ENCODE peak calls at places on chromosomes 7 and 10, in eight cellular contexts. T is IMR-90, A is AG09309, U is brain microvascular endothelial cell, N is H9, E is hepatocyte, C is choroid plexus epithelial cell, S is AG04449. B is an unnamed sample.

GRCh38 chr10:19925064-19925463 is 108.8 kb downstream of the PLXDC2 start:
- DNase-seq in T (no peak), A (no peak), U (no peak), N (no peak), E (no peak), C (no peak), S (no peak), B (no peak)

GRCh38 chr10:66714741-66715140 is 211.1 kb upstream of the LRRTM3 start:
- DNase-seq in T (peak; percentile 28), A (no peak), U (no peak), N (no peak), E (no peak), C (peak; percentile 14), S (no peak), B (no peak)

GRCh38 chr10:132336064-132336746 is 4.2 kb downstream of the LRRC27 start:
- DNase-seq in T (no peak), A (no peak), U (no peak), N (no peak), E (no peak), C (no peak), S (no peak), B (no peak)

GRCh38 chr10:115968236-115968635 is 304.8 kb downstream of the GFRA1 start:
- DNase-seq in T (no peak), A (no peak), U (no peak), N (no peak), E (no peak), C (no peak), S (no peak), B (no peak)

GRCh38 chr7:135281363-135281949 is 47.8 kb downstream of the STRA8 start:
- DNase-seq in T (peak; percentile 87), A (peak; percentile 69), U (peak; percentile 78), N (peak; percentile 77), E (peak; percentile 93), C (peak; percentile 95), S (peak; percentile 45), B (peak; percentile 80)

GRCh38 chr7:46291064-46291463 is 370.0 kb upstream of the IGFBP3 start:
- DNase-seq in T (peak; percentile 54), A (no peak), U (peak; percentile 47), N (no peak), E (peak; percentile 45), C (peak; percentile 39), S (no peak), B (peak; percentile 15)

GRCh38 chr7:26709210-26709990 is 155.0 kb downstream of the SKAP2 start:
- DNase-seq in T (no peak), A (no peak), U (no peak), N (no peak), E (no peak), C (no peak), S (no peak), B (no peak)

GRCh38 chr7:71077743-71078476 is 54.0 kb upstream of the GALNT17 start:
- DNase-seq in T (no peak), A (no peak), U (no peak), N (no peak), E (no peak), C (no peak), S (no peak), B (no peak)

GRCh38 chr7:65972976-65973375 is 9.0 kb downstream of the GUSB start:
- DNase-seq in T (no peak), A (no peak), U (no peak), N (no peak), E (no peak), C (no peak), S (no peak), B (no peak)

GRCh38 chr7:158266817-158267736 is 320.5 kb downstream of the PTPRN2 start:
- DNase-seq in T (no peak), A (no peak), U (no peak), N (no peak), E (no peak), C (no peak), S (no peak), B (no peak)

GRCh38 chr10:13613519-13613918 is 26.8 kb downstream of the PRPF18 start:
- DNase-seq in T (peak; percentile 68), A (peak; percentile 4), U (peak; percentile 52), N (no peak), E (peak; percentile 43), C (peak; percentile 79), S (no peak), B (no peak)

GRCh38 chr7:33933611-33934281 is 28.4 kb downstream of the BMPER start:
- DNase-seq in T (peak; percentile 92), A (peak; percentile 67), U (peak; percentile 80), N (no peak), E (no peak), C (peak; percentile 49), S (peak; percentile 69), B (no peak)

GRCh38 chr7:149422914-149423285 is 38.0 kb downstream of the ZNF777 start:
- DNase-seq in T (no peak), A (no peak), U (no peak), N (peak; percentile 56), E (no peak), C (no peak), S (no peak), B (no peak)

GRCh38 chr10:66836057-66836456 is 89.8 kb upstream of the LRRTM3 start:
- DNase-seq in T (peak; percentile 81), A (peak; percentile 8), U (peak; percentile 73), N (no peak), E (peak; percentile 65), C (peak; percentile 60), S (peak; percentile 59), B (no peak)

GRCh38 chr10:117548191-117548668 is 5.7 kb downstream of the EMX2 start:
- DNase-seq in T (no peak), A (no peak), U (no peak), N (no peak), E (no peak), C (no peak), S (no peak), B (peak; percentile 27)

GRCh38 chr7:132004528-132004927 is 448.1 kb upstream of the PODXL start:
- DNase-seq in T (no peak), A (no peak), U (no peak), N (peak; percentile 34), E (peak; percentile 51), C (peak; percentile 7), S (no peak), B (no peak)

DNA sequence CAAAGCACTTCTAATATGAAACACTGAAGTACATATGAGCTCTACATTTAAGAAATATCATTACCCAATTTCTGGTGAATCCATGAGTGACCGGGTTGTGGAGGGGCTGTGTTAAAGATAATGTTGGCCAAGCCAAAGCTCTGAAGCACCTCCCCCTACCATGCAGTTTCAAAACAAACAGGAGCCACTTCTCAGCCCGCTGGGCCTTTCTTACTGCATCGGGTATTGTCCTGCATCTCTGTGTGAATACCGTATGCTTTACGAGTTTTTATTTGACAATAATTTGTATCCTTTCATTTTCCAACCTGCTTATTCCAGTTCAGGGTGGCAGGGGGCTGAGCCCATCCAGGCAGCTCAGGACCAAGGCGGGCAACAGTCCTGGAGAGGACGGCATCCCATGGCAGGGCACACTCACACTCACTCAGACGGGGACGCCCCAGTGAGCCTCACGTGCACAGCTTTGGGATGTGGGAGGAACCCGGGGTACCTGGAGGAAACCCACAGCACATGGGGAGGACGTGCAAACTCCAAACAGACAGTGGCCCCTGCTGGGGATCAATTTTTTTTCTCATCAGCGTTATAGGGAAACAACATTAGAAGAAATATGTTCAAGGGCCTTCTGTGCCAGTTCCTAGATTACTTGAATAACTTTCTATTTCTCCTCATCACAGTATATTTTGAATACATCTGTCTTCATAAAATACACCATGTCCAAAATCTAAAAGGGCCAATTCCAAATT is 1.9 kb downstream of the RNF32 start:
- DNase-seq in T (no peak), A (no peak), U (no peak), N (no peak), E (no peak), C (no peak), S (no peak), B (no peak)
- TF ChIP-seq CTCF in T (no peak), A (no peak), U (no peak), N (no peak), E (no peak), C (no peak), S (no peak), B (no peak)

DNA sequence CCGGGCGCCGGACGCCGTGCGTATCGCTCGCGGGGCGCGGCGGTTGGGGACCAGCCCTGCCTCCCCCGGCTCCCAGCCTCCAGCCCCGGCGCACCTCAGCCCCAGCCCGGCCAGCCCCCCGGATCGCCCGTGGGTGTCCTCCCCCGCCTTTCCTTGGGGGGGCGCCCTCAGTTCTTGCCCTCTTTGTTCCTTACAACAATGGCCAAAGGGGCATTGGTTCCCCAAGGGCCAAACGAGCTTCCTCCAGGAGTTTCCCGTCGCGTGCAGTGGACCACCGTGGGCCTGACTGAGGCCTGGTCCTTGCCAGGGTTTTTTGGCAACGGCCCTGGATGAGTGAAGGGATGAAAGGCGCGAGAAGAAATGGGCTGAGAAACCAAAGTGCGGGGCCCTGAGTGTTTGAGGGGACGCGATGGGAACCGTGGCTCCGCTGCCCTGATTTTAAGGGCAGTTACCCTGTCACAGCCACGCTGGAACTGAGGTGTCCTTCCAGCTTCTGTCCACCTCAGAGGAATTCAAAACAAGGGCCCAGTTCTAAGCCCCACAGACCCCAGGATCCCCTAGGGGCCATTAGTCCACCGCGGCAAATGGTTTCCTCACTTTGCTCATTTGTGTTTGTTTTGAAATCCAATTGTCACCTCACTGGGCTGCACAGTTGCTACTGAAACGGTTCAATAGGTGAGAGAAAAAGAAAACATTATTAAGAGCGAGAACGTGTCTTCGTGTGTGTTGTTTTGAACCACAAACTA is 1.4 kb downstream of the MACROH2A2 start:
- DNase-seq in T (no peak), A (no peak), U (no peak), N (peak; percentile 41), E (peak; percentile 47), C (peak; percentile 11), S (no peak), B (peak; percentile 45)
- TF ChIP-seq CTCF in T (peak; percentile 21), A (peak; percentile 46), U (peak; percentile 50), N (peak; percentile 66), E (peak; percentile 53), C (peak; percentile 40), S (peak; percentile 35), B (peak; percentile 31)

GRCh38 chr7:137904826-137905225 is 58.1 kb upstream of the DGKI start:
- DNase-seq in T (peak; percentile 16), A (no peak), U (no peak), N (no peak), E (no peak), C (no peak), S (no peak), B (no peak)
- TF ChIP-seq CTCF in T (no peak), A (no peak), U (no peak), N (no peak), E (no peak), C (no peak), S (no peak), B (no peak)

DNA sequence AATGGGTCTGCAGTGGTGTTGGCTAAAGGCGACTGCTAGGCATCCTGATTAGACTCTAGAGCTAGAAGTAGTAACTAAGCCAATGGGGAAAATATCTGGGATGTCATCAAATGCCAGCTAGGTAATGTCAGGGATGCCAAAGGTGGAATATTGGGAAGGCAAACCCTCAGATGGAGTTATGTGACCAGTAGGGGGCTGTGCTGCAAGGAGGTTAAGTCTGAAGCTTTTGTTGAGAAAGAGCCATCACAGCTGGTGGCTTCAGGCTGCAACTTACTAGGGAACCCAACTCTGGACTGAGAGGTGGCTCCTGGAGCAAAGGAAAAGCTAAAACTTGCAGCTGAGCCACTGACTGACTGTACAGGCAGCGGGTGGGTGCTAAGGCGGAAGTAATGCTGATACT is 576.9 kb upstream of the GHITM start:
- DNase-seq in T (no peak), A (no peak), U (no peak), N (peak; percentile 41), E (no peak), C (no peak), S (no peak), B (no peak)
- TF ChIP-seq CTCF in T (no peak), A (no peak), U (no peak), N (peak; percentile 57), E (no peak), C (no peak), S (no peak), B (no peak)